ENCODE peak calls at places on chromosomes 2 and 18, in six cellular contexts. I, K, W, O, E and S are unnamed samples.

GRCh38 chr2:130744287-130745117 is 10.8 kb upstream of the AMER3 start:
- DNase-seq in I (peak; percentile 92), K (no peak), W (peak; percentile 43), O (no peak), E (peak; percentile 79), S (no peak)

GRCh38 chr2:229686122-229686919 is 28.0 kb downstream of the DNER start:
- DNase-seq in I (no peak), K (no peak), W (peak; percentile 76), O (no peak), E (peak; percentile 12), S (no peak)

GRCh38 chr2:36559221-36559942 is 38.6 kb downstream of the FEZ2 start:
- DNase-seq in I (no peak), K (no peak), W (no peak), O (no peak), E (no peak), S (no peak)

GRCh38 chr2:41400057-41400665 is 647.7 kb upstream of the PKDCC start:
- DNase-seq in I (peak; percentile 23), K (no peak), W (no peak), O (no peak), E (no peak), S (peak; percentile 4)

GRCh38 chr2:127157651-127158460 is 50.9 kb upstream of the BIN1 start:
- DNase-seq in I (peak; percentile 88), K (no peak), W (no peak), O (no peak), E (no peak), S (no peak)

GRCh38 chr2:524442-524841 is 152.8 kb downstream of the TMEM18 start:
- DNase-seq in I (no peak), K (no peak), W (no peak), O (no peak), E (no peak), S (peak; percentile 5)

GRCh38 chr2:216960926-216961325 is 101.1 kb upstream of the TNP1 start:
- DNase-seq in I (no peak), K (no peak), W (no peak), O (no peak), E (no peak), S (no peak)

GRCh38 chr18:50194623-50195532 is at the start of gene MYO5B:
- DNase-seq in I (peak; percentile 45), K (peak; percentile 9), W (peak; percentile 21), O (peak; percentile 90), E (peak; percentile 36), S (no peak)

GRCh38 chr2:165640232-165640923 is 153.7 kb downstream of the GALNT3 start:
- DNase-seq in I (no peak), K (no peak), W (no peak), O (no peak), E (no peak), S (no peak)

GRCh38 chr2:158366342-158366741 is 90.2 kb downstream of the CCDC148 start:
- DNase-seq in I (no peak), K (no peak), W (no peak), O (no peak), E (no peak), S (no peak)

GRCh38 chr2:234022424-234022823 is 28.1 kb upstream of the SPP2 start:
- DNase-seq in I (no peak), K (no peak), W (no peak), O (no peak), E (no peak), S (no peak)

GRCh38 chr2:219881851-219882250 is 254.4 kb downstream of the SLC4A3 start:
- DNase-seq in I (no peak), K (no peak), W (no peak), O (no peak), E (no peak), S (no peak)

GRCh38 chr18:46452820-46453219 is 204.2 kb downstream of the LOXHD1 start:
- DNase-seq in I (no peak), K (no peak), W (no peak), O (no peak), E (peak; percentile 11), S (peak; percentile 23)

GRCh38 chr2:213266421-213266820 is 17.8 kb upstream of the SPAG16 start:
- DNase-seq in I (peak; percentile 22), K (no peak), W (no peak), O (no peak), E (no peak), S (no peak)

GRCh38 chr18:25805323-25805722 is 285.1 kb downstream of the SS18 start:
- DNase-seq in I (no peak), K (no peak), W (no peak), O (no peak), E (no peak), S (peak; percentile 78)